ENCODE peak calls at places on chromosome X, in four cellular contexts. One of them, this sample, is unnamed.

GRCh38 chrX:40152173-40152705 is 54.5 kb upstream of the BCOR start:
- DNase-seq in K562: peak
- DNase-seq in esophagus squamous epithelium: no peak
- DNase-seq in prostate gland: peak
- DNase-seq in this sample: no peak

GRCh38 chrX:72620550-72621145 is 48.0 kb upstream of the HDAC8 start:
- DNase-seq in K562: peak
- DNase-seq in prostate gland: peak
- DNase-seq in esophagus squamous epithelium: no peak
- DNase-seq in this sample: peak

GRCh38 chrX:153334654-153335295 is 822 bp downstream of the ZNF275 start:
- DNase-seq in K562: no peak
- DNase-seq in prostate gland: no peak
- DNase-seq in esophagus squamous epithelium: no peak
- DNase-seq in this sample: no peak

GRCh38 chrX:118823263-118824172 is at the start of gene ZCCHC12:
- DNase-seq in prostate gland: peak
- DNase-seq in K562: peak
- DNase-seq in esophagus squamous epithelium: no peak
- DNase-seq in this sample: peak

GRCh38 chrX:119622356-119623232 is 16.4 kb upstream of the NKRF start:
- DNase-seq in K562: no peak
- DNase-seq in esophagus squamous epithelium: no peak
- DNase-seq in prostate gland: peak
- DNase-seq in this sample: peak

GRCh38 chrX:87167841-87168240 is 349.8 kb upstream of the KLHL4 start:
- DNase-seq in esophagus squamous epithelium: no peak
- DNase-seq in K562: no peak
- DNase-seq in prostate gland: no peak
- DNase-seq in this sample: no peak

GRCh38 chrX:103157511-103158316 is 57.2 kb upstream of the BEX4 start:
- DNase-seq in prostate gland: no peak
- DNase-seq in K562: peak
- DNase-seq in esophagus squamous epithelium: no peak
- DNase-seq in this sample: peak

GRCh38 chrX:129193357-129193756 is 329.9 kb downstream of the SMARCA1 start:
- DNase-seq in K562: no peak
- DNase-seq in esophagus squamous epithelium: no peak
- DNase-seq in prostate gland: no peak
- DNase-seq in this sample: peak

GRCh38 chrX:123860983-123861382 is 1.1 kb downstream of the XIAP start:
- DNase-seq in esophagus squamous epithelium: no peak
- DNase-seq in K562: peak
- DNase-seq in prostate gland: peak
- DNase-seq in this sample: peak

GRCh38 chrX:106939566-106939965 is 19.4 kb downstream of the CLDN2 start:
- DNase-seq in esophagus squamous epithelium: no peak
- DNase-seq in prostate gland: no peak
- DNase-seq in K562: no peak
- DNase-seq in this sample: no peak

GRCh38 chrX:31331928-31332327 is 260.1 kb upstream of the FTHL17 start:
- DNase-seq in prostate gland: no peak
- DNase-seq in K562: peak
- DNase-seq in esophagus squamous epithelium: no peak
- DNase-seq in this sample: peak

GRCh38 chrX:111507931-111508330 is 3.5 kb upstream of the SERTM2 start:
- DNase-seq in esophagus squamous epithelium: no peak
- DNase-seq in K562: no peak
- DNase-seq in prostate gland: no peak
- DNase-seq in this sample: no peak

GRCh38 chrX:20547649-20548051 is 280.9 kb upstream of the RPS6KA3 start:
- DNase-seq in prostate gland: peak
- DNase-seq in esophagus squamous epithelium: no peak
- DNase-seq in K562: no peak
- DNase-seq in this sample: peak

GRCh38 chrX:30876367-30876766 is 12.7 kb downstream of the TAB3 start:
- DNase-seq in K562: no peak
- DNase-seq in prostate gland: no peak
- DNase-seq in esophagus squamous epithelium: no peak
- DNase-seq in this sample: no peak

GRCh38 chrX:72141372-72142004 is 9.8 kb upstream of the RTL5 start:
- DNase-seq in K562: no peak
- DNase-seq in prostate gland: no peak
- DNase-seq in esophagus squamous epithelium: no peak
- DNase-seq in this sample: no peak

GRCh38 chrX:30965751-30966150 is 76.7 kb upstream of the TAB3 start:
- DNase-seq in esophagus squamous epithelium: no peak
- DNase-seq in K562: no peak
- DNase-seq in prostate gland: no peak
- DNase-seq in this sample: no peak

GRCh38 chrX:153338836-153339235 is 4.9 kb downstream of the ZNF275 start:
- DNase-seq in esophagus squamous epithelium: no peak
- DNase-seq in prostate gland: no peak
- DNase-seq in K562: no peak
- DNase-seq in this sample: no peak

GRCh38 chrX:9339603-9340569 is 125.0 kb upstream of the TBL1X start:
- DNase-seq in K562: no peak
- DNase-seq in prostate gland: no peak
- DNase-seq in esophagus squamous epithelium: no peak
- DNase-seq in this sample: no peak

GRCh38 chrX:68647156-68647957 is at the start of gene STARD8:
- DNase-seq in prostate gland: no peak
- DNase-seq in esophagus squamous epithelium: no peak
- DNase-seq in K562: peak
- DNase-seq in this sample: peak

GRCh38 chrX:154489182-154489581 is 1.2 kb downstream of the SLC10A3 start:
- DNase-seq in K562: no peak
- DNase-seq in esophagus squamous epithelium: no peak
- DNase-seq in prostate gland: no peak
- DNase-seq in this sample: no peak
- H3K27ac ChIP-seq in K562: peak
- H3K27ac ChIP-seq in esophagus squamous epithelium: peak
- H3K27ac ChIP-seq in prostate gland: peak
- H3K27ac ChIP-seq in this sample: no peak

GRCh38 chrX:41971346-41971745 is 48.0 kb upstream of the CASK start:
- DNase-seq in esophagus squamous epithelium: no peak
- DNase-seq in K562: no peak
- DNase-seq in prostate gland: no peak
- DNase-seq in this sample: no peak
- TF ChIP-seq POLR2A in esophagus squamous epithelium: no peak
- TF ChIP-seq POLR2A in K562: no peak
- TF ChIP-seq POLR2A in prostate gland: no peak
- TF ChIP-seq POLR2A in this sample: no peak

GRCh38 chrX:16867947-16868346 is 2.2 kb downstream of the RBBP7 start:
- DNase-seq in esophagus squamous epithelium: no peak
- DNase-seq in prostate gland: no peak
- DNase-seq in K562: no peak
- DNase-seq in this sample: no peak
- H3K4me3 ChIP-seq in esophagus squamous epithelium: no peak
- H3K4me3 ChIP-seq in prostate gland: no peak
- H3K4me3 ChIP-seq in K562: no peak
- H3K4me3 ChIP-seq in this sample: no peak

DNA sequence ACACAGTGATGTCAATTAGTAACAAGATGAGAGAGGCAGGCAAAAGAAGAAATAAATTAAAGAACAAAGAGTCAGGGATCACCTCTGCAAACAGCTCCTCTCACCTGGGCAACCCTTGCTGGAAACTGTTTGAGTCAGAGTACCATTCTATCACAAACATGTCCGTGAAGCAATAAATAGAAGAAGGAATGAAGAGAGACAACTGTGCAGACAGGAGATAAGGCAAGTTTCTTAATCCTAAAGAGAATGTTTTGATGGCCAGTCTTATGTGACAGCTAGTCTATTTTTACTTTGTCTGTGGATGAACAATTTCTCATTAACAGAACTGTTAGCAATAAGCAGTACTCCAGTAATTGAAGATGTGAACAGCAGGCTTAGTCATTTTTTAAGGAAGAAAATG is 422.4 kb downstream of the DMD start:
- DNase-seq in esophagus squamous epithelium: no peak
- DNase-seq in prostate gland: no peak
- DNase-seq in K562: no peak
- DNase-seq in this sample: no peak
- H3K27ac ChIP-seq in esophagus squamous epithelium: no peak
- H3K27ac ChIP-seq in prostate gland: no peak
- H3K27ac ChIP-seq in K562: no peak
- H3K27ac ChIP-seq in this sample: no peak

GRCh38 chrX:41333994-41334865 is at the start of gene DDX3X:
- DNase-seq in prostate gland: peak
- DNase-seq in esophagus squamous epithelium: peak
- DNase-seq in K562: peak
- DNase-seq in this sample: peak

GRCh38 chrX:41332005-41332404 is 2.0 kb upstream of the DDX3X start:
- DNase-seq in prostate gland: no peak
- DNase-seq in K562: peak
- DNase-seq in esophagus squamous epithelium: no peak
- DNase-seq in this sample: no peak

GRCh38 chrX:41332408-41332987 is 1.5 kb upstream of the DDX3X start:
- DNase-seq in K562: peak
- DNase-seq in esophagus squamous epithelium: peak
- DNase-seq in prostate gland: peak
- DNase-seq in this sample: peak

GRCh38 chrX:41333744-41333993 is 293 bp upstream of the DDX3X start:
- DNase-seq in prostate gland: peak
- DNase-seq in K562: peak
- DNase-seq in esophagus squamous epithelium: no peak
- DNase-seq in this sample: peak

GRCh38 chrX:41332988-41333743 is 796 bp upstream of the DDX3X start:
- DNase-seq in K562: peak
- DNase-seq in esophagus squamous epithelium: peak
- DNase-seq in prostate gland: peak
- DNase-seq in this sample: peak
- TF ChIP-seq POLR2A in K562: peak
- TF ChIP-seq POLR2A in esophagus squamous epithelium: no peak
- TF ChIP-seq POLR2A in prostate gland: peak
- TF ChIP-seq POLR2A in this sample: peak

DNA sequence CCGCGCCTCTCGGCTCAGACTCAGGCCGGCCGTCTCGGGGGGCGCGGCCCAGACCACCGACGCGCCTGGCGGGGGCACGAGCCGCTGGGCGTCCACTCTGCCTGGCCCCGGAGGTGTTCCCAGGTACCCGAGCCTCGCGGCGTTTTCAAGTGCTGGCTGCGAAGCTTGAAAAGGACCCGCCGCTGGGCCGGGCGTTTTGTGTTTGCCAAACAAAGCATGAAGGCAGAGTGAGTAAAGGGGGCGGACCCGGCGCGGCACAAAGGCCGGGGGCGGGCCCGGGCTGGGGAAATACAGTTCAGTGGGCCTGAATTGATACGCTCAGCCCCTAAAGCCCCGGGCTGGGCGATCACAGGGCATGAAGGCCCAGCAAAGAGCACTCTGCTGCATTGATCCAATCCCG is 65.4 kb downstream of the SOX3 start:
- DNase-seq in K562: no peak
- DNase-seq in prostate gland: no peak
- DNase-seq in esophagus squamous epithelium: no peak
- DNase-seq in this sample: peak
- H3K4me3 ChIP-seq in K562: no peak
- H3K4me3 ChIP-seq in prostate gland: no peak
- H3K4me3 ChIP-seq in esophagus squamous epithelium: no peak
- H3K4me3 ChIP-seq in this sample: no peak

DNA sequence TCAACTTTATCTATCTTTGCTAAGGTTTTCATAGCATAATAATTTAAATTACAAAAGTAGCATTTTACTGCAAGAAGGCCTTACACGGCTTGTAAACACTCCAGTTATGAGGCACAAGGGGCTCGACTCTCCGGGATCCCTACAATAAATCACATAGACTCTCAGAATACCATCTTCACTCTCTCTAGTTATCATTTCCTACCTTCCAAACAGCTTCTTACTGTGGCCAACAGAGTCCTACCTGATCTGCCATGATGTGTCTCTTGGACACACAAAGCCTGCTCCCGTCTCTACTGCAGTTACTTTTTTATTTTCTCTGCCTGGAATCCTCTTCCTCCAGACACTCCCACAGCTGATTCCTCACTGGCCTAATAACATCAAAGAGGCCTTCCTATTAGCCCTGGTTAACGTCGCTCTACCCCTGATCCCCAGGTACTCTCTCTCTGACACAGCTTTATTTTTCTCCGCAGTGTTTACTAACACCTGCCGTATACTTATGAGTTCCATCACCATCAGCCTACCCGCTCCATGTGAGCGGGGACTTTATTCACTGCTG is 559.6 kb upstream of the DIPK2B start:
- DNase-seq in prostate gland: no peak
- DNase-seq in K562: no peak
- DNase-seq in esophagus squamous epithelium: no peak
- DNase-seq in this sample: no peak
- H3K27ac ChIP-seq in prostate gland: no peak
- H3K27ac ChIP-seq in K562: no peak
- H3K27ac ChIP-seq in esophagus squamous epithelium: no peak
- H3K27ac ChIP-seq in this sample: no peak

GRCh38 chrX:319579-320125 is 1.1 kb upstream of the GTPBP6 start:
- DNase-seq in esophagus squamous epithelium: no peak
- DNase-seq in K562: no peak
- DNase-seq in prostate gland: no peak
- DNase-seq in this sample: no peak

GRCh38 chrX:320126-320783 is 1.7 kb upstream of the GTPBP6 start:
- DNase-seq in prostate gland: no peak
- DNase-seq in esophagus squamous epithelium: no peak
- DNase-seq in K562: peak
- DNase-seq in this sample: peak

GRCh38 chrX:317424-318067 is 1.1 kb downstream of the GTPBP6 start:
- DNase-seq in K562: no peak
- DNase-seq in prostate gland: no peak
- DNase-seq in esophagus squamous epithelium: no peak
- DNase-seq in this sample: no peak

GRCh38 chrX:318068-318738 is 393 bp downstream of the GTPBP6 start:
- DNase-seq in esophagus squamous epithelium: no peak
- DNase-seq in prostate gland: peak
- DNase-seq in K562: peak
- DNase-seq in this sample: peak

GRCh38 chrX:318739-319578 is at the start of gene GTPBP6:
- DNase-seq in prostate gland: peak
- DNase-seq in K562: peak
- DNase-seq in esophagus squamous epithelium: no peak
- DNase-seq in this sample: peak
- TF ChIP-seq POLR2A in prostate gland: peak
- TF ChIP-seq POLR2A in K562: peak
- TF ChIP-seq POLR2A in esophagus squamous epithelium: peak
- TF ChIP-seq POLR2A in this sample: peak